ENCODE peak calls at places on chromosomes 7 and 10, in eight cellular contexts. L, U, R, X, E, Z, Y and T are unnamed samples.

GRCh38 chr7:119086026-119086425 is 861.5 kb downstream of the ANKRD7 start:
- DNase-seq in U (no peak), X (no peak), L (no peak), Y (no peak), R (no peak), E (no peak), Z (no peak), T (no peak)

GRCh38 chr10:5292196-5292735 is 72.5 kb upstream of the UCN3 start:
- DNase-seq in E (no peak), Y (no peak), U (no peak), R (no peak), X (no peak), Z (no peak), L (no peak), T (no peak)

GRCh38 chr7:155979994-155980393 is 167.7 kb upstream of the SHH start:
- DNase-seq in Y (no peak), U (no peak), R (no peak), Z (peak; percentile 7), X (no peak), L (peak; percentile 46), E (no peak), T (no peak)

GRCh38 chr10:46253076-46254006 is 33.5 kb upstream of the ANTXRL start:
- DNase-seq in L (no peak), Y (no peak), Z (peak; percentile 42), R (no peak), E (no peak), X (no peak), U (no peak), T (no peak)

GRCh38 chr10:11934262-11934661 is 108.3 kb downstream of the UPF2 start:
- DNase-seq in Z (no peak), U (no peak), X (peak; percentile 66), Y (no peak), E (no peak), R (no peak), L (no peak), T (no peak)

GRCh38 chr10:95056744-95057363 is 12.4 kb downstream of the CYP2C8 start:
- DNase-seq in L (no peak), Z (no peak), U (no peak), X (no peak), Y (no peak), R (no peak), E (no peak), T (no peak)

GRCh38 chr7:74263399-74264120 is 9.4 kb upstream of the RFC2 start:
- DNase-seq in Z (no peak), U (no peak), Y (no peak), R (no peak), E (no peak), X (no peak), L (no peak), T (no peak)

GRCh38 chr7:22872087-22872807 is 49.6 kb upstream of the TOMM7 start:
- DNase-seq in L (no peak), X (no peak), R (no peak), Z (no peak), Y (no peak), U (no peak), E (no peak), T (no peak)

GRCh38 chr7:50418086-50418515 is 32.0 kb downstream of the FIGNL1 start:
- DNase-seq in U (peak; percentile 82), E (peak; percentile 41), R (peak; percentile 72), Z (peak; percentile 67), X (peak; percentile 73), L (peak; percentile 90), Y (peak; percentile 75), T (peak; percentile 28)

GRCh38 chr10:132691711-132692153 is 94.2 kb downstream of the NKX6-2 start:
- DNase-seq in E (no peak), Z (peak; percentile 9), U (no peak), Y (no peak), L (peak; percentile 64), R (peak; percentile 26), X (no peak), T (peak; percentile 26)

GRCh38 chr10:76301950-76302349 is 870.5 kb downstream of the LRMDA start:
- DNase-seq in R (no peak), E (no peak), Z (no peak), X (no peak), U (no peak), Y (no peak), L (no peak), T (no peak)

GRCh38 chr10:120480065-120480600 is 23.1 kb downstream of the PLPP4 start:
- DNase-seq in R (no peak), L (no peak), U (no peak), E (no peak), X (no peak), Y (no peak), Z (no peak), T (no peak)

GRCh38 chr7:4993471-4993870 is 34.5 kb upstream of the MMD2 start:
- DNase-seq in U (no peak), Z (no peak), L (no peak), Y (no peak), R (no peak), E (no peak), X (no peak), T (no peak)

GRCh38 chr7:134777908-134778580 is 1.4 kb upstream of the CALD1 start:
- DNase-seq in Y (no peak), L (no peak), U (no peak), E (peak; percentile 44), Z (no peak), R (no peak), X (no peak), T (no peak)

GRCh38 chr10:25157650-25158049 is 17.2 kb upstream of the GPR158 start:
- DNase-seq in L (no peak), X (no peak), Y (no peak), Z (no peak), U (no peak), E (no peak), R (no peak), T (no peak)

GRCh38 chr7:152870106-152870693 is 110.6 kb downstream of the ACTR3B start:
- DNase-seq in U (no peak), R (no peak), L (no peak), E (no peak), X (no peak), Z (no peak), Y (no peak), T (no peak)

GRCh38 chr10:78254013-78254412 is 220.3 kb downstream of the RPS24 start:
- DNase-seq in L (no peak), Y (peak; percentile 30), X (no peak), Z (no peak), E (no peak), U (no peak), R (no peak), T (no peak)

GRCh38 chr7:134875867-134876266 is 96.4 kb downstream of the CALD1 start:
- DNase-seq in L (no peak), R (no peak), X (no peak), E (no peak), U (no peak), Z (no peak), Y (peak; percentile 80), T (no peak)

GRCh38 chr10:35331894-35332640 is 4.2 kb upstream of the CCNY start:
- DNase-seq in L (no peak), U (no peak), R (no peak), Z (no peak), Y (peak; percentile 97), X (peak; percentile 76), E (peak; percentile 43), T (peak; percentile 22)

GRCh38 chr7:42315631-42316030 is 78.6 kb upstream of the GLI3 start:
- DNase-seq in R (no peak), U (no peak), Z (no peak), L (no peak), X (no peak), E (no peak), Y (peak; percentile 1), T (no peak)

GRCh38 chr7:84700563-84701370 is 486.1 kb downstream of the SEMA3D start:
- DNase-seq in L (no peak), U (no peak), Y (peak; percentile 38), E (no peak), X (no peak), Z (no peak), R (no peak), T (no peak)

GRCh38 chr10:68296833-68297232 is 35.0 kb upstream of the HNRNPH3 start:
- DNase-seq in E (no peak), Y (no peak), L (no peak), Z (no peak), X (no peak), R (no peak), U (no peak), T (no peak)
- H3K4me3 ChIP-seq in E (no peak overlapping the region), Y (no peak overlapping the region), L (no peak overlapping the region), Z (no peak overlapping the region), X (no peak overlapping the region), R (no peak overlapping the region), U (no peak overlapping the region), T (no peak overlapping the region)

GRCh38 chr10:112183329-112184051 is at the start of gene GPAM:
- DNase-seq in U (peak; percentile 98), Z (peak; percentile 87), X (peak; percentile 94), Y (peak; percentile 85), E (peak; percentile 90), L (peak; percentile 99), R (peak; percentile 98), T (peak; percentile 98)
- TF ChIP-seq POLR2A in U (peak; percentile 88), Z (peak; percentile 47), X (no peak), Y (peak; percentile 68), E (peak; percentile 30), L (no peak), R (no peak), T (peak; percentile 46)

GRCh38 chr7:2558620-2559282 is at the start of gene IQCE:
- DNase-seq in Y (peak; percentile 84), X (peak; percentile 95), U (peak; percentile 94), Z (peak; percentile 98), R (peak; percentile 99), E (peak; percentile 91), L (peak; percentile 99), T (peak; percentile 95)
- H3K4me3 ChIP-seq in Y (peak within 1 kb of the TSS; percentile 69), X (peak within 1 kb of the TSS; percentile 45), U (peak within 1 kb of the TSS; percentile 73), Z (peak within 1 kb of the TSS; percentile 90), R (peak within 1 kb of the TSS; percentile 78), E (peak within 1 kb of the TSS; percentile 74), L (peak within 1 kb of the TSS; percentile 89), T (peak within 1 kb of the TSS; percentile 71)

GRCh38 chr7:6643915-6644625 is 7.0 kb downstream of the ZNF316 start:
- DNase-seq in Y (no peak), L (no peak), E (no peak), R (no peak), Z (no peak), U (no peak), X (no peak), T (no peak)
- TF ChIP-seq POLR2A in Y (no peak), L (no peak), E (no peak), R (no peak), Z (no peak), U (no peak), X (no peak), T (no peak)

GRCh38 chr10:23094786-23095403 is 484 bp upstream of the MSRB2 start:
- DNase-seq in Z (no peak), U (no peak), L (no peak), R (no peak), X (no peak), Y (peak; percentile 4), E (no peak), T (no peak)

GRCh38 chr10:23095966-23096813 is 811 bp downstream of the MSRB2 start:
- DNase-seq in E (peak; percentile 70), U (peak; percentile 56), Y (peak; percentile 58), L (peak; percentile 85), Z (peak; percentile 51), X (peak; percentile 59), R (peak; percentile 67), T (peak; percentile 68)

GRCh38 chr10:23095404-23095965 is at the start of gene MSRB2:
- DNase-seq in E (peak; percentile 96), U (peak; percentile 91), R (peak; percentile 95), Y (peak; percentile 92), Z (peak; percentile 95), L (peak; percentile 94), X (peak; percentile 99), T (peak; percentile 94)

GRCh38 chr10:23099079-23099478 is 3.7 kb downstream of the MSRB2 start:
- DNase-seq in R (no peak), L (no peak), E (no peak), Y (no peak), Z (no peak), U (no peak), X (no peak), T (no peak)

GRCh38 chr10:23096814-23097549 is 1.6 kb downstream of the MSRB2 start:
- DNase-seq in U (peak; percentile 18), R (no peak), X (peak; percentile 48), Z (no peak), L (no peak), E (peak; percentile 82), Y (peak; percentile 70), T (no peak)
- H3K4me3 ChIP-seq in U (no peak overlapping the region), R (peak overlapping the region; percentile 73), X (no peak overlapping the region), Z (no peak overlapping the region), L (no peak overlapping the region), E (peak overlapping the region; percentile 96), Y (peak overlapping the region; percentile 100), T (peak overlapping the region; percentile 84)